ENCODE peak calls at places on chromosomes 16 and 17, in four cellular contexts. One of them, this sample, is unnamed.
A peak's percentile ranks its signal among the peaks of the same experiment; 100 is the strongest.

GRCh38 chr16:68062910-68063393 is 22.2 kb upstream of the NFATC3 start:
- DNase-seq in SK-N-SH: no peak
- DNase-seq in K562: no peak
- DNase-seq in H1: no peak
- DNase-seq in this sample: no peak

GRCh38 chr16:58102665-58103427 is 26.3 kb downstream of the CFAP20 start:
- DNase-seq in SK-N-SH: no peak
- DNase-seq in K562: no peak
- DNase-seq in H1: no peak
- DNase-seq in this sample: no peak

GRCh38 chr17:7388856-7389255 is 5.5 kb downstream of the PLSCR3 start:
- DNase-seq in SK-N-SH: no peak
- DNase-seq in K562: no peak
- DNase-seq in H1: no peak
- DNase-seq in this sample: no peak

GRCh38 chr16:4309833-4310266 is 6.0 kb upstream of the GLIS2 start:
- DNase-seq in SK-N-SH: no peak
- DNase-seq in K562: no peak
- DNase-seq in H1: peak; percentile 94
- DNase-seq in this sample: no peak

GRCh38 chr17:77437017-77437416 is 296.2 kb downstream of the SEC14L1 start:
- DNase-seq in SK-N-SH: peak; percentile 71
- DNase-seq in K562: no peak
- DNase-seq in H1: no peak
- DNase-seq in this sample: peak; percentile 39

GRCh38 chr17:42200702-42201101 is 6.4 kb upstream of the GHDC start:
- DNase-seq in SK-N-SH: peak; percentile 82
- DNase-seq in K562: no peak
- DNase-seq in H1: no peak
- DNase-seq in this sample: no peak

GRCh38 chr16:83113317-83113716 is 486.5 kb downstream of the CDH13 start:
- DNase-seq in SK-N-SH: peak; percentile 22
- DNase-seq in K562: peak; percentile 16
- DNase-seq in H1: peak; percentile 59
- DNase-seq in this sample: no peak

GRCh38 chr17:58267347-58268324 is 13.1 kb downstream of the MPO start:
- DNase-seq in SK-N-SH: no peak
- DNase-seq in K562: no peak
- DNase-seq in H1: peak; percentile 33
- DNase-seq in this sample: no peak

GRCh38 chr16:84065536-84066132 is 23.0 kb upstream of the SLC38A8 start:
- DNase-seq in SK-N-SH: peak; percentile 63
- DNase-seq in K562: peak; percentile 68
- DNase-seq in H1: no peak
- DNase-seq in this sample: no peak

GRCh38 chr17:17987901-17988300 is 15.2 kb downstream of the DRC3 start:
- DNase-seq in SK-N-SH: no peak
- DNase-seq in K562: no peak
- DNase-seq in H1: no peak
- DNase-seq in this sample: no peak

GRCh38 chr16:37511-37910 is 15.9 kb downstream of the POLR3K start:
- DNase-seq in SK-N-SH: no peak
- DNase-seq in K562: no peak
- DNase-seq in H1: no peak
- DNase-seq in this sample: no peak

GRCh38 chr16:11673091-11674000 is 5.1 kb downstream of the SNN start:
- DNase-seq in SK-N-SH: no peak
- DNase-seq in K562: no peak
- DNase-seq in H1: no peak
- DNase-seq in this sample: no peak

GRCh38 chr16:68369697-68370096 is 58.9 kb downstream of the PRMT7 start:
- DNase-seq in SK-N-SH: no peak
- DNase-seq in K562: no peak
- DNase-seq in H1: no peak
- DNase-seq in this sample: no peak

GRCh38 chr17:6786618-6787017 is 10.6 kb downstream of the FBXO39 start:
- DNase-seq in SK-N-SH: no peak
- DNase-seq in K562: no peak
- DNase-seq in H1: no peak
- DNase-seq in this sample: no peak

GRCh38 chr17:62761884-62762283 is 46.2 kb downstream of the MARCHF10 start:
- DNase-seq in SK-N-SH: no peak
- DNase-seq in K562: no peak
- DNase-seq in H1: peak; percentile 73
- DNase-seq in this sample: no peak

GRCh38 chr17:1865252-1866037 is 35.6 kb downstream of the RPA1 start:
- DNase-seq in SK-N-SH: peak; percentile 56
- DNase-seq in K562: peak; percentile 49
- DNase-seq in H1: peak; percentile 60
- DNase-seq in this sample: no peak

GRCh38 chr16:50427107-50427506 is 58.3 kb upstream of the BRD7 start:
- DNase-seq in SK-N-SH: no peak
- DNase-seq in K562: no peak
- DNase-seq in H1: no peak
- DNase-seq in this sample: no peak

GRCh38 chr17:49577978-49578893 is 2.6 kb downstream of the NXPH3 start:
- DNase-seq in SK-N-SH: peak; percentile 41
- DNase-seq in K562: no peak
- DNase-seq in H1: no peak
- DNase-seq in this sample: no peak

GRCh38 chr16:80103463-80103862 is 437.3 kb upstream of the DYNLRB2 start:
- DNase-seq in SK-N-SH: no peak
- DNase-seq in K562: no peak
- DNase-seq in H1: no peak
- DNase-seq in this sample: no peak

GRCh38 chr17:7989781-7990655 is 12.4 kb upstream of the GUCY2D start:
- DNase-seq in SK-N-SH: peak; percentile 93
- DNase-seq in K562: peak; percentile 82
- DNase-seq in H1: peak; percentile 100
- DNase-seq in this sample: no peak

GRCh38 chr16:79972053-79972704 is 371.6 kb upstream of the MAF start:
- DNase-seq in SK-N-SH: no peak
- DNase-seq in K562: no peak
- DNase-seq in H1: no peak
- DNase-seq in this sample: no peak

GRCh38 chr16:81697886-81698635 is 81.0 kb upstream of the PLCG2 start:
- DNase-seq in SK-N-SH: no peak
- DNase-seq in K562: no peak
- DNase-seq in H1: no peak
- DNase-seq in this sample: no peak

GRCh38 chr16:50261707-50262235 is 4.6 kb upstream of the ADCY7 start:
- DNase-seq in SK-N-SH: no peak
- DNase-seq in K562: no peak
- DNase-seq in H1: no peak
- DNase-seq in this sample: no peak

GRCh38 chr17:76968707-76969597 is 100.7 kb downstream of the MGAT5B start:
- DNase-seq in SK-N-SH: peak; percentile 84
- DNase-seq in K562: no peak
- DNase-seq in H1: peak; percentile 92
- DNase-seq in this sample: no peak

GRCh38 chr16:56424791-56425438 is 430 bp downstream of the AMFR start:
- DNase-seq in SK-N-SH: peak; percentile 77
- DNase-seq in K562: peak; percentile 77
- DNase-seq in H1: peak; percentile 63
- DNase-seq in this sample: no peak

GRCh38 chr16:868846-869822 is 68.6 kb upstream of the GNG13 start:
- DNase-seq in SK-N-SH: no peak
- DNase-seq in K562: no peak
- DNase-seq in H1: no peak
- DNase-seq in this sample: no peak

DNA sequence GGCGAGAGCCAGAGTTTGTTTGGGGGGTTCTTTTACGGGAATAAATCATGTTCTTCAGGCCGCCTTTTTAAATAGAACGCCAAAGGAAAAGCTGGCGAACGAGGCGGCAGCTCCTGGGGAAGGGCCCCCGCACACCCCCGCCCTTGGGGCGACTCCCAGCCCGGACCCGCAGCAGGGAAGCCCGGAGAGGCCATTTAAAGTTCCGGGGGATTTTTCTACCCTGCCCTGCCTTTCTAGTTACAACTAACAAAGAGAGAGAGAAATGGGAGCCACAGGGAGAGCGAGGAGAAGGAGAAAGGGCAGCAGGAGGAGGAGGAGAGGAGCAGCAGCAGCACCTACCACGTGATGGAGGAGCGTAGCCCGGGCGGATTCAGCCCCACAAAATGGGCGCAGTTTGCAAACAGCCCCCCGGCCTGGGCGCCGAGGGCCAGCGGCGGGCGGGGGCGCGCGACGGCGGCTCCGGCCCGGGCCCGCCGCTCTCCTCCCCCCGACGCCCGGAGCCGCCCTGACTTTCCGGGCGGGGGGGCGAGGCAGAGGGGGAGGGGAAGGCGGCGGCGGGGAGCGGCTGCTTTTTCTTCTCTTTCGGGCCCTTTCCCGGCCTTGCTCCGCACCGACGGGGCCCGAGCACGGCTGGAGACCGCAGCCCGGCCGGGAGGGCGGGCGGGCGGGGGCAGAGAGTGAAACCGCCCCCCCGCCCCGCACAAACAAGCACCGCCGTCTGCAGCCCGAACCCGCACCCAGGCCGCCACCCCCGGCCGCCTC is 564 bp downstream of the KANSL1 start:
- DNase-seq in SK-N-SH: peak; percentile 89
- DNase-seq in K562: peak; percentile 91
- DNase-seq in H1: peak; percentile 85
- DNase-seq in this sample: no peak
- TF ChIP-seq POLR2AphosphoS5 in SK-N-SH: no peak
- TF ChIP-seq POLR2AphosphoS5 in K562: peak; percentile 57
- TF ChIP-seq POLR2AphosphoS5 in H1: peak; percentile 97
- TF ChIP-seq POLR2AphosphoS5 in this sample: peak; percentile 51

GRCh38 chr17:29179232-29180036 is 764 bp downstream of the MYO18A start:
- DNase-seq in SK-N-SH: peak; percentile 84
- DNase-seq in K562: peak; percentile 87
- DNase-seq in H1: peak; percentile 91
- DNase-seq in this sample: no peak
- H3K9ac ChIP-seq in SK-N-SH: peak overlapping the region; percentile 52
- H3K9ac ChIP-seq in K562: peak overlapping the region; percentile 90
- H3K9ac ChIP-seq in H1: no peak overlapping the region
- H3K9ac ChIP-seq in this sample: peak overlapping the region; percentile 72

DNA sequence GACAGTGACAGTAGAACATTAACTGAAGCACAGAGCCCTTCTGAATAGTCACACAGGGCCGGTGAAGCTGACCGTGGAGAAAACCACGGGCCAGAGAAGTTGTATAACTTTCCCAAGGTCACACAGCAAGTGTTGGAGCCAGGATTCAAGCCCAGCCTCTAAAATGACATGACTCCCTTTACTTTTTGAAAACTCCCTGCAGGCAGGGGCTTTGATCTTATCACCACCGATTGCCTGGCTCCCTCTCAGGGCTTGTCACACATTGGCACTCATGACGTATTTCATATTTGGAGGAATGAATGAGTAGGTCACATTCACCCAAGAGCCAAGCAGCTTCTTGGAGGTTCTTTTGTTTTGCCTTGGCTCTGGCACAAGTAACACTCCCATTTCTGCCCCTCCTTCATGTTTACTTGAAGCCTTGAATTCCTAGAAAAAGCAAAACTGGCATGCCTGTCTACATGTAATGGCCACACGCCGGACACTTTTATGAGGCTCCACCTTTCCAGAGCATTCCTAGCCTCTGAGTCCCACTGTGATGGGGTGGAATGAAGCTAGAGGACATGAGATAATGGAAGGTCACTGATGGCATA is 13.3 kb upstream of the RBBP6 start:
- DNase-seq in SK-N-SH: no peak
- DNase-seq in K562: no peak
- DNase-seq in H1: peak; percentile 26
- DNase-seq in this sample: no peak
- TF ChIP-seq POLR2AphosphoS5 in SK-N-SH: no peak
- TF ChIP-seq POLR2AphosphoS5 in K562: no peak
- TF ChIP-seq POLR2AphosphoS5 in H1: no peak
- TF ChIP-seq POLR2AphosphoS5 in this sample: no peak

GRCh38 chr16:88743693-88744519 is 37.6 kb downstream of the CTU2 start:
- DNase-seq in SK-N-SH: peak; percentile 95
- DNase-seq in K562: peak; percentile 89
- DNase-seq in H1: peak; percentile 98
- DNase-seq in this sample: no peak
- H3K9ac ChIP-seq in SK-N-SH: no peak overlapping the region
- H3K9ac ChIP-seq in K562: no peak overlapping the region
- H3K9ac ChIP-seq in H1: no peak overlapping the region
- H3K9ac ChIP-seq in this sample: no peak overlapping the region

DNA sequence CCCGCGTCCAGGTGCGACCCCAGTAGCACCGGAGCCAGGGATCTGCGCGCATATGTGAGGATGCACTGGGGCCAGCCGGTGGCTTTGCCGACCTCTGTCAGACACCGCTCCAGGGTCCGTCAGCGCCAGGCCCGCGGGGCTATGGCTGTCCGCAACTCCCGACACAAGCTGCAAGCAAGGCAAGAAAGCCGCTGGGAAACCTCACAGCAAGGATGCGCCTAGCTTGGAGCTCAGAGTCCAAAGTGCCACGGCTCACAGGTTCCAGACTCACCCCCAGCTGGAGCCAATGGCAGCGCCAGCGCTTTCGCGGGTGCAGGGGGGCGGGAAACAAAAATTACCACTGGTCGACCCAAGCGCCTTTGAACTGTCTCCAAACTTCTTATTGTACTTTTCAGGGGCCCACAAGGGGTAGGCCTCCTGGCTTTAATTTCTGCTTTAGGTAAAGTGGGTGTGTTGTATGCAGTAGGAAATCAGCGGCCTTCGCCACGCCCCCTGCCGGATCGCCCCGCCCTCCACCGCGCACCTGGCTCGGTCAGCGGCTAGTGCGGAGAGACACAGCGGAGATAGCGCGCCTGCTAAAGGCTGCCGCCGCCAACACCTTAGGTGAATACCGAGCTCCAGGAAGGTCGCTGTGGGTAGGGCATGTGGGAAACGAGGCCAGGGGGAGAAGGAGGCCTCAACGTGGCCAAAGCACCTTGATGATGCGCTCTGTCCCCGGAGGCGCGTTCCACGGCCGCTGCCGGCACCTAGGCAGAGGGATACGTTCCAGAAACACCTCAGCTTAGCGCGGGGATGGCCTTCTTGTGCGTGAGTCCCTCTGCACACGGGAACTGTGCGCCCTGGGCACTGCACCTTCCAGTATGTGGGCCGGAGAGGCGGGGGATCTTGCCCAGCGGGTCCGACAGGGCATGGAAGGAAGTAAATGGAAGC is 61.1 kb upstream of the RBL2 start:
- DNase-seq in SK-N-SH: peak; percentile 53
- DNase-seq in K562: peak; percentile 28
- DNase-seq in H1: peak; percentile 87
- DNase-seq in this sample: no peak
- TF ChIP-seq POLR2AphosphoS5 in SK-N-SH: no peak
- TF ChIP-seq POLR2AphosphoS5 in K562: no peak
- TF ChIP-seq POLR2AphosphoS5 in H1: no peak
- TF ChIP-seq POLR2AphosphoS5 in this sample: no peak

GRCh38 chr17:39671651-39672521 is 3.6 kb downstream of the PNMT start:
- DNase-seq in SK-N-SH: peak; percentile 86
- DNase-seq in K562: peak; percentile 62
- DNase-seq in H1: peak; percentile 80
- DNase-seq in this sample: no peak
- H3K9ac ChIP-seq in SK-N-SH: no peak overlapping the region
- H3K9ac ChIP-seq in K562: no peak overlapping the region
- H3K9ac ChIP-seq in H1: no peak overlapping the region
- H3K9ac ChIP-seq in this sample: no peak overlapping the region